ENCODE peak calls at places on chromosome X, in seven cellular contexts. J is CD8-positive, alpha-beta memory T cell; K is SW 1271; D is NCI-H2029 treated with DMSO at 0.1 percent for 48 hours; S is globus pallidus; E is GM12892; F is OCI-LY7. X is an unnamed sample.

GRCh38 chrX:38627683-38628082 is 66.3 kb downstream of the TSPAN7 start:
- DNase-seq in J (no peak), K (no peak), D (no peak), S (no peak), E (no peak), F (peak; percentile 31), X (no peak)

GRCh38 chrX:119809185-119809666 is 17.8 kb upstream of the RPL39 start:
- DNase-seq in J (no peak), K (no peak), D (no peak), S (no peak), E (no peak), F (no peak), X (no peak)

GRCh38 chrX:138191998-138192397 is 519.5 kb downstream of the FGF13 start:
- DNase-seq in J (no peak), K (no peak), D (no peak), S (peak; percentile 2), E (no peak), F (peak; percentile 15), X (no peak)

GRCh38 chrX:153179131-153179530 is at the start of gene MAGEA1:
- DNase-seq in J (no peak), K (no peak), D (no peak), S (no peak), E (no peak), F (no peak), X (no peak)

GRCh38 chrX:133350751-133351150 is 64.5 kb downstream of the GPC4 start:
- DNase-seq in J (no peak), K (no peak), D (no peak), S (no peak), E (no peak), F (no peak), X (no peak)

GRCh38 chrX:130176354-130176776 is 4.6 kb downstream of the RAB33A start:
- DNase-seq in J (no peak), K (no peak), D (no peak), S (no peak), E (peak; percentile 31), F (peak; percentile 63), X (peak; percentile 65)

GRCh38 chrX:136810493-136810892 is 29.8 kb upstream of the ARHGEF6 start:
- DNase-seq in J (no peak), K (no peak), D (no peak), S (no peak), E (no peak), F (no peak), X (no peak)

GRCh38 chrX:148556498-148556897 is 56.1 kb downstream of the AFF2 start:
- DNase-seq in J (no peak), K (no peak), D (no peak), S (no peak), E (no peak), F (no peak), X (no peak)

GRCh38 chrX:16852617-16853179 is 17.5 kb downstream of the RBBP7 start:
- DNase-seq in J (no peak), K (no peak), D (no peak), S (no peak), E (no peak), F (no peak), X (no peak)

GRCh38 chrX:21975827-21976226 is 35.3 kb downstream of the SMS start:
- DNase-seq in J (no peak), K (no peak), D (no peak), S (no peak), E (no peak), F (no peak), X (peak; percentile 32)

GRCh38 chrX:40095588-40096394 is 2.0 kb downstream of the BCOR start:
- DNase-seq in J (peak; percentile 61), K (no peak), D (no peak), S (peak; percentile 35), E (no peak), F (peak; percentile 65), X (peak; percentile 81)

GRCh38 chrX:23742693-23743622 is at the start of gene ACOT9:
- DNase-seq in J (peak; percentile 59), K (peak; percentile 74), D (peak; percentile 46), S (peak; percentile 61), E (peak; percentile 74), F (peak; percentile 79), X (peak; percentile 92)

GRCh38 chrX:51614353-51614752 is 4.4 kb downstream of the CENPVL3 start:
- DNase-seq in J (peak; percentile 5), K (peak; percentile 7), D (peak; percentile 0), S (peak; percentile 8), E (no peak), F (peak; percentile 51), X (peak; percentile 78)

GRCh38 chrX:40108084-40108958 is 10.6 kb upstream of the BCOR start:
- DNase-seq in J (no peak), K (no peak), D (no peak), S (peak; percentile 39), E (no peak), F (no peak), X (peak; percentile 83)

GRCh38 chrX:9885150-9885549 is 82.0 kb upstream of the CLDN34 start:
- DNase-seq in J (peak; percentile 5), K (peak; percentile 10), D (no peak), S (peak; percentile 75), E (peak; percentile 56), F (peak; percentile 44), X (peak; percentile 80)

GRCh38 chrX:38768079-38768478 is 33.2 kb upstream of the MID1IP1 start:
- DNase-seq in J (peak; percentile 7), K (peak; percentile 2), D (peak; percentile 3), S (peak; percentile 6), E (no peak), F (peak; percentile 33), X (peak; percentile 49)

GRCh38 chrX:24294619-24295018 is 19.2 kb downstream of the SUPT20HL2 start:
- DNase-seq in J (no peak), K (no peak), D (no peak), S (no peak), E (no peak), F (peak; percentile 16), X (no peak)

GRCh38 chrX:40809210-40809609 is 73.9 kb upstream of the MED14 start:
- DNase-seq in J (no peak), K (no peak), D (no peak), S (no peak), E (no peak), F (no peak), X (peak; percentile 43)

GRCh38 chrX:139596068-139596467 is 65.5 kb downstream of the F9 start:
- DNase-seq in J (no peak), K (no peak), D (no peak), S (no peak), E (no peak), F (no peak), X (no peak)

GRCh38 chrX:130091976-130092522 is 18.2 kb downstream of the ELF4 start:
- DNase-seq in J (peak; percentile 86), K (no peak), D (no peak), S (no peak), E (peak; percentile 90), F (peak; percentile 88), X (peak; percentile 62)

GRCh38 chrX:52990848-52991247 is 32.5 kb upstream of the FAM156A start:
- DNase-seq in J (no peak), K (no peak), D (no peak), S (no peak), E (no peak), F (no peak), X (no peak)

GRCh38 chrX:153400146-153401132 is 711 bp downstream of the PNMA6E start:
- DNase-seq in J (peak; percentile 38), K (peak; percentile 18), D (no peak), S (no peak), E (peak; percentile 72), F (peak; percentile 63), X (peak; percentile 94)

GRCh38 chrX:113400193-113400704 is 559.6 kb upstream of the AMOT start:
- DNase-seq in J (no peak), K (peak; percentile 37), D (no peak), S (no peak), E (no peak), F (no peak), X (no peak)

GRCh38 chrX:55340896-55341433 is 76.2 kb upstream of the PAGE3 start:
- DNase-seq in J (no peak), K (no peak), D (no peak), S (no peak), E (no peak), F (no peak), X (no peak)

GRCh38 chrX:105314468-105314867 is 94.0 kb upstream of the TEX13A start:
- DNase-seq in J (no peak), K (no peak), D (no peak), S (no peak), E (no peak), F (no peak), X (no peak)

GRCh38 chrX:1673337-1673736 is 58.5 kb downstream of the ASMT start:
- DNase-seq in J (peak; percentile 12), K (no peak), D (no peak), S (no peak), E (no peak), F (peak; percentile 32), X (peak; percentile 57)

GRCh38 chrX:107562482-107562881 is 65.8 kb upstream of the PRPS1 start:
- DNase-seq in J (no peak), K (no peak), D (no peak), S (no peak), E (no peak), F (no peak), X (peak; percentile 79)

GRCh38 chrX:103063191-103063845 is 653 bp downstream of the BEX1 start:
- DNase-seq in J (no peak), K (no peak), D (no peak), S (peak; percentile 20), E (no peak), F (no peak), X (no peak)

X was measured in osteoblast.